ENCODE peak calls at places on chromosomes 7 and 10, in six cellular contexts. X is esophagus squamous epithelium, M is cardiac muscle cell, Q is PC-9, U is tibial artery, B is neural progenitor cell. L is an unnamed sample. For H3K27me3, the result is how much of the 10 kb centered on the place peaks cover.

GRCh38 chr7:51639661-51640340 is 323.2 kb upstream of the COBL start:
- DNase-seq in X (no peak), Q (no peak), U (no peak), B (no peak), M (no peak), L (no peak)

GRCh38 chr7:122200888-122201287 is 56.8 kb upstream of the AASS start:
- DNase-seq in B (no peak), X (no peak), U (no peak), Q (no peak), M (no peak), L (no peak)

GRCh38 chr7:120273476-120273975 is 551 bp downstream of the KCND2 start:
- DNase-seq in X (no peak), U (no peak), B (peak), Q (peak), M (peak), L (no peak)

GRCh38 chr7:8111282-8111681 is 142.7 kb downstream of the GLCCI1 start:
- DNase-seq in B (peak), Q (no peak), M (no peak), U (no peak), X (no peak), L (no peak)

GRCh38 chr7:5428470-5429252 is 5.0 kb upstream of the TNRC18 start:
- DNase-seq in X (no peak), B (peak), M (peak), U (peak), Q (peak), L (peak)

GRCh38 chr7:69516208-69516820 is 82.0 kb upstream of the AUTS2 start:
- DNase-seq in U (no peak), X (no peak), Q (no peak), B (no peak), M (no peak), L (no peak)

GRCh38 chr7:84245831-84246230 is 51.2 kb upstream of the SEMA3A start:
- DNase-seq in U (peak), X (no peak), M (no peak), Q (no peak), B (no peak), L (no peak)

GRCh38 chr7:117135553-117135891 is 182.2 kb downstream of the ST7 start:
- DNase-seq in B (no peak), Q (no peak), U (no peak), X (no peak), M (no peak), L (no peak)

GRCh38 chr10:132941640-132942051 is 724 bp downstream of the CFAP46 start:
- DNase-seq in X (no peak), U (no peak), Q (no peak), M (no peak), B (no peak), L (no peak)

GRCh38 chr10:24552346-24553016 is 171.2 kb downstream of the ARHGAP21 start:
- DNase-seq in X (no peak), M (no peak), B (peak), Q (peak), U (no peak), L (no peak)

GRCh38 chr7:76383089-76383944 is 24.5 kb upstream of the YWHAG start:
- DNase-seq in X (no peak), Q (no peak), M (peak), U (no peak), B (peak), L (no peak)

GRCh38 chr10:126014309-126014708 is 117.9 kb downstream of the FANK1 start:
- DNase-seq in X (no peak), B (no peak), Q (no peak), U (no peak), M (peak), L (no peak)

GRCh38 chr7:8724080-8724718 is 290.8 kb downstream of the NXPH1 start:
- DNase-seq in B (peak), M (no peak), X (no peak), Q (no peak), U (peak), L (no peak)

GRCh38 chr7:132865366-132865765 is 216.5 kb downstream of the CHCHD3 start:
- DNase-seq in U (no peak), Q (no peak), X (no peak), M (no peak), B (no peak), L (no peak)

GRCh38 chr7:47783456-47784240 is 164.6 kb downstream of the PKD1L1 start:
- DNase-seq in M (peak), U (peak), X (no peak), B (no peak), Q (peak), L (no peak)

GRCh38 chr7:53539558-53539957 is 504.1 kb downstream of the POM121L12 start:
- DNase-seq in B (no peak), X (no peak), U (no peak), M (no peak), Q (no peak), L (no peak)

GRCh38 chr10:4359003-4359402 is 467.0 kb upstream of the AKR1E2 start:
- DNase-seq in Q (no peak), M (peak), B (peak), U (peak), X (no peak), L (no peak)

GRCh38 chr7:70856889-70857511 is 274.9 kb upstream of the GALNT17 start:
- DNase-seq in Q (no peak), M (peak), X (no peak), B (peak), U (peak), L (peak)

GRCh38 chr7:55539380-55539779 is 32.9 kb downstream of the VOPP1 start:
- DNase-seq in U (no peak), B (peak), M (no peak), X (no peak), Q (no peak), L (no peak)

GRCh38 chr7:45885264-45885882 is 2.9 kb upstream of the IGFBP1 start:
- DNase-seq in U (no peak), B (no peak), X (no peak), Q (peak), M (no peak), L (no peak)
- H3K27me3 ChIP-seq in U (under half), B (under half), X (under half), Q (under half), M (half or more), L (half or more)

DNA sequence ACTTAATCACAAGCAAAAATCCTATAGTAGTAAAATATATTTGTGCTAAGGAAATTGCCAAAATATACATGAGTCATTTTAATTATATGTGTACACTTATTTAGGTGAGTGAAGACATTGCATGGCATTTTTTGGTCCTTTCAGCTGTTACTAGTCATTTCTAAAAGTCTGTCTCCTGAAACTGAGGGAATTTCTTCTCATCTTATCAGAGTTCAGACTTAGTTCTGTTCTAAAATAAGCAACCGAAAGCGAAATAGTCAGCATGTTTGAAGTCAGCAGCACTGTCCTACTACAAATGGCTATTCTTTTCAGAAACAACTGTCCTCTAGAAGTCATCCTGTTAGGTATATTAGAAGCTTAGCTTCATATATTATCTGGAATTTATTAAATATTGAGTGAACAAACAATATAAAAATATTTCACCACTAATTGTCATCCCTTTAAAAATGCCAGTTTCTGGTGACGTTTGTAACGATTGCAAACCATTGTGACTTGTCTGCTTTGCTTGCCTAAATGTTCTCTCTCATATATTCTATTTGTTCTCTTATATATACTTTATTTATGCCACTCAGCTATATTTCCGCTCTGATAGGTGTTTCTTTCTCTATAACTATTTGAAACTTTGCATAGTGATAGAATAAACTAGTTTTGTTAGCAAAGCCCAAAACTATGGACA is 227.4 kb upstream of the KAT6B start:
- DNase-seq in Q (no peak), X (no peak), B (no peak), M (peak), U (no peak), L (no peak)
- H3K4me3 ChIP-seq in Q (no peak), X (no peak), B (no peak), M (no peak), U (peak), L (no peak)

GRCh38 chr10:5643356-5643755 is 23.0 kb downstream of the ASB13 start:
- DNase-seq in B (no peak), X (no peak), M (peak), Q (no peak), U (no peak), L (no peak)
- H3K27ac ChIP-seq in B (no peak), X (peak), M (no peak), Q (no peak), U (peak), L (peak)

GRCh38 chr10:1185911-1186692 is 129.9 kb downstream of the WDR37 start:
- DNase-seq in M (no peak), X (no peak), U (no peak), Q (no peak), B (no peak), L (peak)

GRCh38 chr10:1184541-1185415 is 128.6 kb downstream of the WDR37 start:
- DNase-seq in Q (no peak), M (no peak), U (no peak), B (no peak), X (no peak), L (peak)

GRCh38 chr10:1182280-1183032 is 126.3 kb downstream of the WDR37 start:
- DNase-seq in Q (no peak), U (no peak), B (no peak), M (no peak), X (no peak), L (no peak)

GRCh38 chr10:1183033-1183396 is 126.8 kb downstream of the WDR37 start:
- DNase-seq in X (no peak), Q (no peak), B (no peak), M (no peak), U (no peak), L (no peak)

GRCh38 chr10:1183746-1184145 is 127.6 kb downstream of the WDR37 start:
- DNase-seq in X (no peak), M (no peak), U (no peak), B (no peak), Q (no peak), L (peak)
- H3K27me3 ChIP-seq in X (under half), M (under half), U (under half), B (under half), Q (half or more), L (under half)

DNA sequence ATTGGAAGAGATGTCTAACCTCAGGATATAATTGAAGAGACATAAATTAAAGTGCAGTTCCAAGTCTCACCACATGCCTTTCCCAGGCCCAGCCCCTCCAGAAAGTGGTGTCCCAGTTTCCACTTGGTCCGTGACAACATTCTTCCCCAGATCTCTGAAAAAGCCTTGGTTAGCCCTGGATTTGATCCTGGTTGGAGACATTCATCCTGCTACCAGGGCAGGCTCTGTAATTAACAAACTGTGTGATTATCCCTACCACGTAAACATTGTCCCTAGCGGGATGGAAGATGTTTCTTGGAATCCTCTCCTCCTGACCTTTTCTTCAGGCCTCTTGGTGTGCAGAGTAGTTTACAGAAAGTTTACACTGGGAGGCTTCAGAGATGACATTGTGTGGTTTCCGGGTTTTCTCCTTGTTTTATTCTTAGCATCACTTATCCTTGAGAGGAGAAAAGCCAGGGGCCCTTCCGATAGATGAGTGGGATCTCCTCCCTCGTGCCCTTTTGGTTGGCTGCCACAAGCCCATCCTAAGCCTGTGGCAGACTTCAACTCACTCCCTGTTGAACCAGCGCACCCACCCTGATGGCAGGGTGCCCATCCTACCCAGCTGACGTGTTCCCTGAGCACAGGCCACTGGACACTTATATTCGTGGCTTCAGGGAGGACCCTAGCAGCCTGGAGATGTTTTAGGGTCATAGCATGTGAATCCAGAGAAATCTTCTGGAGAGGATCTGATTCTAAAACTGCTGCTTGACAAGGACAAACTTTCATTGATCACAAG is 83.9 kb downstream of the COL13A1 start:
- DNase-seq in U (no peak), Q (no peak), M (no peak), B (no peak), X (no peak), L (no peak)
- H3K4me3 ChIP-seq in U (no peak), Q (no peak), M (no peak), B (no peak), X (no peak), L (no peak)

GRCh38 chr10:9508616-9509015 is 1454.1 kb downstream of the GATA3 start:
- DNase-seq in Q (no peak), B (no peak), X (no peak), U (no peak), M (no peak), L (no peak)
- H3K27ac ChIP-seq in Q (no peak), B (no peak), X (no peak), U (no peak), M (no peak), L (no peak)

L was measured in suprapubic skin.